ENCODE peak calls at places on chromosomes 5 and 9, in five cellular contexts. L is IMR-90, S is H1, C is trophoblast cell, X is neuronal stem cell. Y is an unnamed sample.
A peak's percentile ranks its signal among the peaks of the same experiment; 100 is the strongest.

GRCh38 chr5:72363146-72363802 is 43.1 kb downstream of the PTCD2 start:
- DNase-seq in L (peak; percentile 87), S (no peak), C (no peak), X (no peak), Y (peak; percentile 64)

GRCh38 chr9:108469654-108470053 is 386.1 kb downstream of the ACTL7B start:
- DNase-seq in L (peak; percentile 76), S (no peak), C (peak; percentile 8), X (no peak), Y (peak; percentile 77)

GRCh38 chr9:92634712-92635605 is 35.0 kb downstream of the IPPK start:
- DNase-seq in L (peak; percentile 70), S (peak; percentile 84), X (peak; percentile 79), C (peak; percentile 67), Y (peak; percentile 77)

GRCh38 chr9:69485466-69485865 is 160.5 kb downstream of the ENTREP1 start:
- DNase-seq in L (no peak), C (no peak), S (no peak), X (no peak), Y (no peak)

GRCh38 chr5:643811-644271 is 31.7 kb downstream of the CEP72 start:
- DNase-seq in S (no peak), C (no peak), L (no peak), X (no peak), Y (no peak)

GRCh38 chr5:77431286-77431685 is 60.8 kb downstream of the WDR41 start:
- DNase-seq in L (peak; percentile 72), C (no peak), X (no peak), S (no peak), Y (no peak)

GRCh38 chr5:170287532-170287931 is 10.0 kb downstream of the LCP2 start:
- DNase-seq in C (no peak), X (no peak), L (no peak), S (no peak), Y (no peak)

GRCh38 chr5:55530669-55531068 is 4.1 kb downstream of the PLPP1 start:
- DNase-seq in L (no peak), C (no peak), X (no peak), S (no peak), Y (no peak)

GRCh38 chr9:133711428-133712220 is 26.5 kb downstream of the SARDH start:
- DNase-seq in C (no peak), S (no peak), L (peak; percentile 85), X (no peak), Y (peak; percentile 89)

GRCh38 chr5:83345423-83345822 is 126.1 kb upstream of the VCAN start:
- DNase-seq in C (no peak), X (no peak), L (no peak), S (no peak), Y (no peak)

GRCh38 chr5:147930759-147931158 is 24.4 kb upstream of the C5orf46 start:
- DNase-seq in L (no peak), S (no peak), C (no peak), X (no peak), Y (no peak)

GRCh38 chr9:124695280-124695890 is 75.7 kb downstream of the NR6A1 start:
- DNase-seq in X (no peak), S (no peak), L (peak; percentile 37), C (peak; percentile 95), Y (peak; percentile 70)

GRCh38 chr5:86968311-86968753 is 299.4 kb upstream of the RASA1 start:
- DNase-seq in X (peak; percentile 14), L (peak; percentile 65), C (no peak), S (no peak), Y (peak; percentile 66)

GRCh38 chr9:36798350-36799065 is 225.8 kb downstream of the MELK start:
- DNase-seq in L (no peak), C (no peak), X (no peak), S (no peak), Y (no peak)

GRCh38 chr9:2023042-2023441 is 7.9 kb downstream of the SMARCA2 start:
- DNase-seq in C (no peak), L (no peak), S (no peak), X (no peak), Y (no peak)

GRCh38 chr9:88957526-88957925 is 33.7 kb upstream of the S1PR3 start:
- DNase-seq in X (no peak), C (no peak), S (no peak), L (no peak), Y (no peak)

GRCh38 chr9:111153973-111154590 is 115.8 kb upstream of the LPAR1 start:
- DNase-seq in L (peak; percentile 55), S (no peak), C (no peak), X (no peak), Y (peak; percentile 40)

GRCh38 chr5:181167814-181168488 is 20.6 kb downstream of the OR2V2 start:
- DNase-seq in S (peak; percentile 72), L (no peak), X (no peak), C (no peak), Y (no peak)

GRCh38 chr9:7320139-7320538 is 479.4 kb downstream of the DMAC1 start:
- DNase-seq in X (no peak), S (peak; percentile 17), L (peak; percentile 99), C (peak; percentile 1), Y (peak; percentile 100)

GRCh38 chr5:159051431-159052281 is 48.1 kb downstream of the EBF1 start:
- DNase-seq in X (no peak), C (no peak), S (no peak), L (no peak), Y (peak; percentile 61)

GRCh38 chr9:107214915-107215314 is 68.2 kb upstream of the RAD23B start:
- DNase-seq in X (no peak), L (peak; percentile 26), S (no peak), C (no peak), Y (no peak)

GRCh38 chr5:156543348-156543747 is 216.4 kb downstream of the SGCD start:
- DNase-seq in X (no peak), L (no peak), S (no peak), C (no peak), Y (no peak)

DNA sequence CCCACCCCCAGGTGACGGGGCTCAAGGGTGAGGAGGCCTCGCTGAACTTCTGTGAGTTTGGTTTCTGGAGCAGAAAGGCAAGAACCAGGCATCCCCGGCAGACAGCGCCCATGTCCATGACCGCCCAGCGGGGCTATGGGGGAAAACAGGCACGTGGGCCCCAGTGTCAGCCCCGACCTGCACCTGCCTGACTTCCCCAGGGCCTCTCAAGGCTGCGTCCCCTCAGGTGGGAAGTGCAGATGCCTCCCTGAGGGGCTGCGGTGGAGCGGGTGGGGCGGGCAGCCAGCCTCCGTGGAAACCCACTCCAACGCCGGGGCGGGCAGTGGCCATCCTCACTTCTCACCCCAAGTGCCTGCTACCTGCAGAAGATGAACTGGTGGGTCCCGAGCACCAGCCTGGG is 6.9 kb upstream of the CARD9 start:
- DNase-seq in L (no peak), C (no peak), S (no peak), X (no peak), Y (no peak)
- H3K36me3 ChIP-seq in L (peaks cover 54% of the 10 kb centered on the region), C (peaks cover 84% of the 10 kb centered on the region), S (peaks cover 6% of the 10 kb centered on the region), X (peaks cover 46% of the 10 kb centered on the region), Y (peaks cover 96% of the 10 kb centered on the region)

DNA sequence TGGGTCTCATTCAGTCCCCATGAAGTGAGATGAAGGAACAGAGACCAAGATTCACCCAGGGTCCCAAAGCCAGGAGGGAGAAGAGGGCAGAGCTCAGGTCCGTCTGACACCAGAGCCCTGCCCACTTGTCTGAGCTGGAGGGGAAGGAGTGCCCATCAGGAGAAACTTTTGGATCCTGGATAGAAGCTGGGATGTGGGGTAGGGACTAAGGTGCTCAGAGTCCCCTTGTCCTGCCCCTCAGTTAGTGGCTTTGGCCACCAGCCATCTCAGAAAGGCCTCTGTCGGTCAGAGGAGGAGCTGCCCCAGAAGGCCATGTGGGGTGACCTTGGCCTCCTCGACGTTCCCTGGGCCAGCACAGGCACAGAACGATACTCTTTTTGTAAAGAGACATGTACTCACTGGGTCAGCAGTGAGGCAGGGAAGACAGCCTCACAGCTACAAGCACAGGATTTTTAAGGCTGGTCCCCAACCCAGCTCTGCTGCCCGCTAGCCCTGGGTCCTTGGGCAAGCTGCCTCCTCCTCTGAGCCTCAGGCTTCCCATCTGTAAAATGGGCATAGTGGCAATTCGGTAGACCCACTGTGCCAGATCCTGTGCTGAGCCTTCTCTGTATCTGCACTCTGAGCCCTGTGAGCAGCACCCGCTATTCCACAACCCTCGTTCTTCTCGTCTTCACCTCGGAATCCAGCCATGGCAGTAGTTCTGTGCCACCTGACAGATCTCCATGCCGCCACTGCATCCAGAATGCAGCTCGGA is 49.4 kb downstream of the C9orf50 start:
- DNase-seq in X (no peak), S (no peak), L (no peak), C (no peak), Y (no peak)
- H4K91ac ChIP-seq in X (peak overlapping the region; percentile 68), S (peak overlapping the region; percentile 62), L (peak overlapping the region; percentile 99), C (peak overlapping the region; percentile 97), Y (peak overlapping the region; percentile 90)

GRCh38 chr5:135013947-135014570 is 20.0 kb downstream of the PITX1 start:
- DNase-seq in S (no peak), X (no peak), L (peak; percentile 58), C (no peak), Y (no peak)

GRCh38 chr5:135013445-135013844 is 20.6 kb downstream of the PITX1 start:
- DNase-seq in L (no peak), C (no peak), X (no peak), S (no peak), Y (no peak)

GRCh38 chr5:135016926-135017325 is 17.1 kb downstream of the PITX1 start:
- DNase-seq in S (no peak), X (no peak), C (no peak), L (no peak), Y (no peak)

GRCh38 chr5:135018457-135018856 is 15.6 kb downstream of the PITX1 start:
- DNase-seq in X (no peak), S (no peak), C (no peak), L (no peak), Y (no peak)

GRCh38 chr5:135015942-135016341 is 18.1 kb downstream of the PITX1 start:
- DNase-seq in S (no peak), L (no peak), X (no peak), C (no peak), Y (no peak)
- H3K36me3 ChIP-seq in S (no peaks in the 10 kb centered on the region), L (peaks cover 4% of the 10 kb centered on the region), X (no peaks in the 10 kb centered on the region), C (no peaks in the 10 kb centered on the region), Y (no peaks in the 10 kb centered on the region)

GRCh38 chr9:90807006-90807405 is 5.4 kb downstream of the SYK start:
- DNase-seq in L (no peak), C (no peak), X (no peak), S (no peak), Y (no peak)

GRCh38 chr9:90810686-90811085 is 9.1 kb downstream of the SYK start:
- DNase-seq in L (no peak), S (no peak), X (no peak), C (no peak), Y (no peak)

GRCh38 chr9:90808226-90808797 is 6.7 kb downstream of the SYK start:
- DNase-seq in L (no peak), C (no peak), X (no peak), S (no peak), Y (no peak)

GRCh38 chr9:90805006-90805993 is 3.7 kb downstream of the SYK start:
- DNase-seq in S (no peak), C (no peak), L (no peak), X (no peak), Y (peak; percentile 53)

DNA sequence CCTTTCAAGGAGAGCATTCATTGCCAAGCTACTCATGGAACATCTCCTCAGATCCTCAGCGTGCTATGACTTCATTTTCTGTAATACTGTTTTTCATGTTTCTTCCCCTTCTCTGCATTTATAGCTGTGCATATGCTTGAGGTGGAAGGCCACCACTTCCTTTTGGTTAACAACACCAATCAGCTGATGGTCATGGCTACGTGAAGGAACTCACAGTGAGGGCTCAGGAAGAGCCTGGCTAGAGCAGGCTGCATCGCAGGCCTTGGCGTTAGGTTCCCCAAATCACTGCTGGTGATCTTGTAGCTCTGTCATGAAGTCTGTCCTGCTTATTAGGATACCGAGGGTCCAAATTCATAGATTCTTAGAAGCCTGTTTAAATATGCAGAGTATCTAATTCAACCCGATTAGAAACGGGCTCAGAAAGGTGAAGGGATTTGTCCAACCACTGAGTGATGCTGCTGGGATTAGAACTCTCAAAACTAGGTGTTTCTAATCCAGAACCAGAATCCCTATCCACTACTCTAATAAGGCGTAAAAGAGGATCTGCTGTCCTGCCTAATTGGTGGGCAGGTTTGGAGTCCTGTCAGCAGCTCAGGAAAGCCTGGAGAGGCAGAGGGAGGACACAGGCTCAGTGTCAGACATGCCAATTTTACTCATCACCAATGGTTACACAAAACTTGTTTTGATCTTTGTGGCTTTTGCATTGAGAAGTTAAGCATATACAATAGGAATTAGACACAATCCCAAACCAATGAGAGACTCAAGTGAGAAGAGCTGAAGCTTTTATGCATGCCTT is 7.5 kb downstream of the SYK start:
- DNase-seq in C (no peak), L (no peak), S (no peak), X (no peak), Y (no peak)
- H4K91ac ChIP-seq in C (no peak overlapping the region), L (no peak overlapping the region), S (no peak overlapping the region), X (no peak overlapping the region), Y (peak overlapping the region; percentile 54)

Y was measured in mesenchymal stem cell.